ENCODE peak calls at places on chromosomes 6 and 20, in four cellular contexts. B, A, I and G are unnamed samples.

GRCh38 chr6:111377558-111378120 is 105.4 kb downstream of the REV3L start:
- DNase-seq in B (no peak), A (no peak), I (peak), G (no peak)

GRCh38 chr20:23340524-23340923 is 10.1 kb upstream of the NXT1 start:
- DNase-seq in B (peak), A (peak), I (peak), G (peak)

GRCh38 chr20:62609170-62609786 is 33.0 kb upstream of the SLCO4A1 start:
- DNase-seq in B (no peak), A (no peak), I (no peak), G (no peak)

GRCh38 chr6:163260911-163261310 is 153.6 kb upstream of the QKI start:
- DNase-seq in B (no peak), A (no peak), I (no peak), G (no peak)

GRCh38 chr20:64100566-64100888 is 6.8 kb downstream of the NPBWR2 start:
- DNase-seq in B (no peak), A (no peak), I (no peak), G (no peak)

GRCh38 chr6:17536586-17536985 is 63.5 kb upstream of the FAM8A1 start:
- DNase-seq in B (no peak), A (no peak), I (no peak), G (no peak)

GRCh38 chr6:32191696-32192607 is 491 bp downstream of the GPSM3 start:
- DNase-seq in B (no peak), A (no peak), I (no peak), G (no peak)

GRCh38 chr6:84390334-84390733 is 162.9 kb upstream of the CEP162 start:
- DNase-seq in B (no peak), A (no peak), I (no peak), G (no peak)

GRCh38 chr6:11525468-11526155 is 11.9 kb upstream of the TMEM170B start:
- DNase-seq in B (no peak), A (no peak), I (no peak), G (no peak)

GRCh38 chr6:132131777-132132176 is 180.6 kb upstream of the CCN2 start:
- DNase-seq in B (peak), A (peak), I (no peak), G (peak)

GRCh38 chr6:582370-582769 is 74.5 kb downstream of the HUS1B start:
- DNase-seq in B (peak), A (no peak), I (no peak), G (no peak)

GRCh38 chr6:16674666-16675392 is 86.4 kb downstream of the ATXN1 start:
- DNase-seq in B (peak), A (peak), I (no peak), G (peak)

GRCh38 chr6:391559-392440 is at the start of gene IRF4:
- DNase-seq in B (no peak), A (no peak), I (no peak), G (no peak)

GRCh38 chr20:43191946-43192847 is 2.5 kb upstream of the PTPRT start:
- DNase-seq in B (peak), A (peak), I (peak), G (no peak)

GRCh38 chr6:91149914-91150674 is 563.2 kb upstream of the MAP3K7 start:
- DNase-seq in B (no peak), A (no peak), I (no peak), G (no peak)

GRCh38 chr6:160419488-160419887 is 71.3 kb downstream of the SLC22A3 start:
- DNase-seq in B (no peak), A (no peak), I (no peak), G (no peak)

GRCh38 chr6:158131926-158132325 is 36.1 kb downstream of the SERAC1 start:
- DNase-seq in B (peak), A (peak), I (peak), G (peak)

GRCh38 chr6:628772-629171 is 28.1 kb downstream of the HUS1B start:
- DNase-seq in B (no peak), A (no peak), I (no peak), G (no peak)

GRCh38 chr6:164045082-164045481 is 630.6 kb downstream of the QKI start:
- DNase-seq in B (no peak), A (no peak), I (no peak), G (no peak)

GRCh38 chr6:70673601-70674000 is 5.9 kb downstream of the SMAP1 start:
- DNase-seq in B (no peak), A (no peak), I (peak), G (peak)

GRCh38 chr20:51306521-51307358 is 235.8 kb downstream of the NFATC2 start:
- DNase-seq in B (peak), A (peak), I (peak), G (peak)

GRCh38 chr20:6164421-6165341 is 41.9 kb upstream of the FERMT1 start:
- DNase-seq in B (no peak), A (no peak), I (no peak), G (no peak)

GRCh38 chr6:89954721-89955148 is 60.5 kb downstream of the GJA10 start:
- DNase-seq in B (no peak), A (no peak), I (no peak), G (no peak)

GRCh38 chr20:2139736-2140135 is 38.1 kb downstream of the STK35 start:
- DNase-seq in B (no peak), A (no peak), I (no peak), G (no peak)

GRCh38 chr20:47220161-47220582 is 136.3 kb downstream of the ZMYND8 start:
- DNase-seq in B (peak), A (peak), I (peak), G (peak)

GRCh38 chr20:10626896-10627295 is 46.9 kb downstream of the JAG1 start:
- DNase-seq in B (no peak), A (no peak), I (no peak), G (peak)

GRCh38 chr20:9306521-9306920 is 207.9 kb upstream of the LAMP5 start:
- DNase-seq in B (peak), A (peak), I (no peak), G (no peak)

GRCh38 chr20:59253325-59253724 is 47.1 kb upstream of the EDN3 start:
- DNase-seq in B (no peak), A (no peak), I (no peak), G (no peak)

GRCh38 chr20:17557675-17558006 is 12.2 kb upstream of the DSTN start:
- DNase-seq in B (peak), A (peak), I (peak), G (peak)

GRCh38 chr6:38799529-38800184 is 84.5 kb downstream of the DNAH8 start:
- DNase-seq in B (no peak), A (no peak), I (no peak), G (no peak)

GRCh38 chr6:134295953-134296553 is 21.9 kb downstream of the SGK1 start:
- DNase-seq in B (peak), A (peak), I (peak), G (peak)
- TF ChIP-seq JUN in B (no peak), A (no peak), I (no peak), G (peak)

GRCh38 chr6:21491955-21492354 is 101.6 kb upstream of the SOX4 start:
- DNase-seq in B (no peak), A (no peak), I (no peak), G (no peak)

GRCh38 chr6:21486115-21486514 is 107.4 kb upstream of the SOX4 start:
- DNase-seq in B (no peak), A (no peak), I (no peak), G (no peak)
- TF ChIP-seq MYC in B (no peak), A (no peak), I (no peak), G (no peak)

GRCh38 chr6:138182939-138183791 is 21.4 kb downstream of the ARFGEF3 start:
- DNase-seq in B (no peak), A (no peak), I (no peak), G (no peak)
- TF ChIP-seq JUN in B (no peak), A (no peak), I (no peak), G (no peak)

GRCh38 chr6:169829786-169830185 is 78.4 kb downstream of the ERMARD start:
- DNase-seq in B (no peak), A (no peak), I (no peak), G (no peak)
- TF ChIP-seq MYC in B (no peak), A (no peak), I (no peak), G (no peak)

GRCh38 chr20:14696937-14697336 is 359.5 kb upstream of the FLRT3 start:
- DNase-seq in B (no peak), A (no peak), I (no peak), G (no peak)

GRCh38 chr20:14700641-14700965 is 363.2 kb upstream of the FLRT3 start:
- DNase-seq in B (no peak), A (peak), I (no peak), G (no peak)

GRCh38 chr20:14698125-14698524 is 360.7 kb upstream of the FLRT3 start:
- DNase-seq in B (no peak), A (no peak), I (no peak), G (no peak)

GRCh38 chr20:14698605-14699373 is 361.4 kb upstream of the FLRT3 start:
- DNase-seq in B (no peak), A (no peak), I (no peak), G (no peak)
- TF ChIP-seq JUN in B (no peak), A (no peak), I (no peak), G (no peak)

GRCh38 chr6:148407372-148407771 is 64.7 kb downstream of the SASH1 start:
- DNase-seq in B (no peak), A (peak), I (no peak), G (peak)
- TF ChIP-seq MYC in B (no peak), A (no peak), I (no peak), G (no peak)

DNA sequence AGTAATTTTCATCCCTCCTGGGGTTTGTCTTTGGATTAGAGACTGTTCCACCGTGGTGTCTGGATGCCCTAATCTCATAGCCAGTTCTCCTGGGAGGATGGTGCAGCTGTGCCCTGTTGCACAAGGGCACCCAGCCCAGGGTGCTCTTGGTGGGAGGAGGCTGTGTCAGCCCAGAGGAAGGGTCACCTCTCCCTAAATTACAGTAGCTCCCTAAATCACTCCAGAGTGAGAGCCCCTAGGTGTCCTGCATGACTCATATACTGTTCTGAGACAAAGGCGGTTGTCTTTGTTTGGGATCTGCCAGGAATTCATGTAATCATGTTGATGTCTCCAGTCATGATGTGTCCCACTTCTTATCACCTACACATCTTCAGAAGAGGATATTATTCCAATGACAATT is 19.7 kb downstream of the PERP start:
- DNase-seq in B (peak), A (peak), I (no peak), G (no peak)
- TF ChIP-seq JUN in B (no peak), A (no peak), I (no peak), G (no peak)

GRCh38 chr6:135870722-135871121 is 19.2 kb downstream of the PDE7B start:
- DNase-seq in B (no peak), A (no peak), I (no peak), G (peak)

GRCh38 chr6:135871878-135872277 is 20.4 kb downstream of the PDE7B start:
- DNase-seq in B (no peak), A (no peak), I (no peak), G (no peak)

GRCh38 chr6:135867332-135867731 is 15.8 kb downstream of the PDE7B start:
- DNase-seq in B (no peak), A (no peak), I (no peak), G (no peak)

GRCh38 chr6:135869857-135870256 is 18.4 kb downstream of the PDE7B start:
- DNase-seq in B (no peak), A (no peak), I (no peak), G (no peak)

DNA sequence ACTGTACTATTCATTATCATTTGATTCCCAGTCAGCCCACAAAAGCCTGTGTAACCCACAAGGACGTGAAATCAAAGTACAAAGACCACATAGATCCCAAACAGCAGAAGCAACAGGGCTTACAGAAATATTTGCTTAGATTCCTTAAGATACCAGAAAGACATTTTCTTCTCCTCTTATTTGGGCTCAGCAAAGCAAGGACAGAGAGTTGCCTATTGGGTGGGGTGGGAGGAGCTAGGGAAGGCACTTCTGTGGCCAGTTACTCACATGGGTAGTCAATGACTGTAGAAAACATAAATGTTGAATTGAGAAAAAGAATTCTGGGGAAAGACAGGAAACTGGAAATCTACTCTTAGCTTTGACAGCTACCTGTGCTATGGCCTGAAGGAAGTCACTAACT is 19.8 kb downstream of the PDE7B start:
- DNase-seq in B (no peak), A (no peak), I (no peak), G (no peak)
- TF ChIP-seq MYC in B (no peak), A (no peak), I (no peak), G (no peak)

DNA sequence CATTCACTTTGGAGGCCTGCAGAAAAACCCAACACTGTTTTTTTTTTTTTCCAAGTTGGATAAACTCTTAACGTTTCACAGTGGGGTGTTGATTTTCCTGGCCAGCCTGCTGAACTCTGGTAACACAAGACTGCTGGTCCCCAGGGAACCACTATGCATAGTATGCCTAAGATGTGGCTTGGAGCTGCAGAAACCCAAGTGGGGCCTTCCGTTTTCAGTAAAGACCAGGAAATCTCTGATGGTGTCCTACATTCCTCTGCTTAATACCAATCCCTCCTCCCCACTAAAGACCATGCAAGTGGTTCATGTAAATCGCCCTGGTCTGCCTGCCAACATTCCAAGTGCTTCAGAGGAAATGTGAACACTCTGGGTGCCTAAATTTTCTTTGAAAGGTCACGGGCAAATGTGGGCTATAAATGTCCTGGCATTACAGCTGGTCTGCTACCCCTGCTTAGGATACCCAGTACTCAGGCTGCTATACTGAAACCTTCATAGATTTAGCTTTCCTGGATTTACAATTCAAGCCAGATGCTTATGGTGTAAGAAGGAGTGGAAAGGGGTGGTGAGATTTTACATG is 615.4 kb downstream of the MAFB start:
- DNase-seq in B (no peak), A (no peak), I (no peak), G (no peak)
- TF ChIP-seq JUN in B (no peak), A (no peak), I (no peak), G (no peak)